ENCODE peak calls at places on chromosomes 12 and 14, in six cellular contexts. I is CD4-positive, CD25-positive, alpha-beta regulatory T cell; W is fibroblast of lung; J is CD8-positive, alpha-beta memory T cell; Y is A549; D is lung. S is an unnamed sample.

GRCh38 chr12:116136340-116136739 is 141.2 kb downstream of the MED13L start:
- DNase-seq in I (peak; percentile 88), W (peak; percentile 93), J (no peak), Y (no peak), D (no peak), S (no peak)

GRCh38 chr14:30177776-30178175 is 250.1 kb upstream of the PRKD1 start:
- DNase-seq in I (no peak), W (no peak), J (no peak), Y (no peak), D (no peak), S (no peak)

GRCh38 chr12:116673713-116674112 is 64.2 kb downstream of the SPRING1 start:
- DNase-seq in I (peak; percentile 8), W (no peak), J (no peak), Y (no peak), D (no peak), S (no peak)

GRCh38 chr14:63510538-63510937 is 32.6 kb downstream of the PPP2R5E start:
- DNase-seq in I (peak; percentile 74), W (peak; percentile 40), J (no peak), Y (no peak), D (no peak), S (no peak)

GRCh38 chr12:61891632-61892031 is 368.6 kb upstream of the USP15 start:
- DNase-seq in I (no peak), W (no peak), J (no peak), Y (no peak), D (no peak), S (no peak)

GRCh38 chr12:83802011-83802410 is 1110.6 kb downstream of the SLC6A15 start:
- DNase-seq in I (no peak), W (no peak), J (no peak), Y (no peak), D (no peak), S (no peak)

GRCh38 chr12:6280053-6280469 is 30.4 kb upstream of the PLEKHG6 start:
- DNase-seq in I (no peak), W (peak; percentile 93), J (no peak), Y (peak; percentile 86), D (peak; percentile 88), S (no peak)

GRCh38 chr12:6347367-6348338 is 5.8 kb upstream of the TNFRSF1A start:
- DNase-seq in I (peak; percentile 53), W (peak; percentile 71), J (no peak), Y (no peak), D (peak; percentile 35), S (no peak)

GRCh38 chr12:96398422-96399080 is 1.7 kb downstream of the CDK17 start:
- DNase-seq in I (peak; percentile 32), W (no peak), J (no peak), Y (no peak), D (no peak), S (no peak)

DNA sequence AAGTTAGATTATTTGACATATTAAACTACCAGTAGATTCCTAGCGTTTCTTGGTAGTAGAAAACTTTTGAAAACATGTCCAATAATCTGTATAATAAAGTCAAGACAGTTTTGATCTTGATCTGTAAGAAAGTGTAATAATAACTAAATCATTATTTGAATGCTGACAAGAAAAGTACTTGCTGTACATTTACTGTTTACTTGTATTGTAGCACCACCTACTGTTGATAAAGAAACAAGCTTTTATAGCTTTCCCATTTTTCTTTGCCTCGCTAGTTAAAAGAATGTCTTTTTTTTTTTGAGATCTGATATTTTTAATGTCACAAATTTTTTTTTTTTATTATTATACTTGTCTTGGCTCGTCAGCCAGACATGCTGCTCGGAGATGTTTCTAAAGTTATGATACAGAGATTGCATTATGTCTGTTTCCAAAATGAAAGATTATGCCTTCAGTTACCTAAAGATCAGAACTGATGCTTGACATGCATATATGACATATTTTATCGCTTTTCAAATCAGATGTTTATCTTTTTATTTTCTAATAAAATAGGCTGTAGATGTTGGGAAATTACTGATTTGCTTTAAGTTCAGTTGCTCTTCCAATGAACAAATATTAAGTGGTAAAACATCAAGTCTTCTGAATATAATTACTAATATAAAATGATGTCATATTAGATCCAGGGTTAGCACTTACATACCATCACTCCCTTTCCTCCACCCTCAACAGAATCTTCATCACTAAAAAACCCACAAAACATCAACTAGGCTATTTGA is 140.5 kb downstream of the AKAP6 start:
- DNase-seq in I (peak; percentile 31), W (peak; percentile 62), J (no peak), Y (peak; percentile 15), D (no peak), S (no peak)
- H3K27ac ChIP-seq in I (no peak overlapping the region), W (no peak overlapping the region), J (no peak overlapping the region), Y (peak overlapping the region; percentile 33), D (peak overlapping the region; percentile 7), S (no peak overlapping the region)

DNA sequence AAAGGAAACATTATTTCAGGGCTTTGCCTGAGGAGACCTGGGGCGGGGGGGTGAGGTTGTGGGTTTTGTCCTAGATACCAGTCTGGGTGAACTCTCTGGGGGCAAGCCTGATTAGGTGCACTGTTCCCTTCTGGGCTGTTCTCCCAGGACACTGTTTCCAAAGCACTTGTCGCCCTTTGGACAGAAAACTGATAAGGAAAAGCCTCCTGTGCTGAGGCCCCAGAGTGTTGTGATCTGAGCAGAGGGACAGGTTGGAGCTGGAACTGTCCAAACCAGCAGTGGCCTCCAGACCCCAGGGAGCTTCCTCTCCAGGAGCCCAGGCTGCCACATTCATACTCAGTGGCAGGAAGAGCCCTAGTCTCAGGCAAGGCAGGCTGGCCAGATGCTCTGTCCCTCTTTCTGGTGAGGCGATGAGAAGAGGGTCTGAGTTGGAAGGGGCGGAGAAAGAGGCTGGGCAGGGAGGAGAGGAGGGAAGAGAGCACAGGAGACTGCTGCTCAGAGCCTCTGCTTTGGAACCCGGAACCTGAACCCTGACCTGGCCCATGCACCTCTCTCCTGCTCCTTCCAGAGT is 1.9 kb downstream of the GALNT16 start:
- DNase-seq in I (no peak), W (no peak), J (no peak), Y (no peak), D (no peak), S (no peak)
- H3K27ac ChIP-seq in I (no peak overlapping the region), W (no peak overlapping the region), J (no peak overlapping the region), Y (no peak overlapping the region), D (peak overlapping the region; percentile 65), S (no peak overlapping the region)

GRCh38 chr12:10167588-10167987 is 4.3 kb downstream of the OLR1 start:
- DNase-seq in I (no peak), W (no peak), J (no peak), Y (no peak), D (no peak), S (no peak)

GRCh38 chr12:10165421-10165820 is 6.5 kb downstream of the OLR1 start:
- DNase-seq in I (no peak), W (peak; percentile 20), J (no peak), Y (no peak), D (no peak), S (no peak)

GRCh38 chr12:10171954-10172353 is at the start of gene OLR1:
- DNase-seq in I (no peak), W (peak; percentile 30), J (no peak), Y (no peak), D (no peak), S (no peak)

GRCh38 chr12:10170199-10170598 is 1.7 kb downstream of the OLR1 start:
- DNase-seq in I (no peak), W (no peak), J (no peak), Y (no peak), D (no peak), S (no peak)

DNA sequence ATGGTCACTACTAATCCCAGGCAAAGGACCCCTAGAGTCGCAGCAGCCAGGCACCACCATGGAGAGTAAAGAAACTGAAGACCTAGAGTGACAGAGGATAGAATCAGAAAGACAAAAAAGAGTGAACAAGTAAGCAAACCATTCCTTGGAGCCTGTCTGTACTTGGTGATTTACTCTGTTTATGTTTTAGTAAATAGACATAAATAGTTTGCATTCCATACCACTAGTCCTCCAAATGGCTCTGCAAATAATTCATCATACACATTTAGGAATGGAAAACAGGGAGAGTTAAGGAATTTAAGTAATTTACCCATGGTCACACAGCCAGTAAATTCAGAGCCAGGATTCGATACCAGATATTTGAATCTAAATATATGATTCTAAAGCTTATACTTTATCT is 2.8 kb downstream of the OLR1 start:
- DNase-seq in I (no peak), W (peak; percentile 34), J (no peak), Y (no peak), D (no peak), S (no peak)
- H3K27ac ChIP-seq in I (no peak overlapping the region), W (peak overlapping the region; percentile 17), J (no peak overlapping the region), Y (no peak overlapping the region), D (no peak overlapping the region), S (no peak overlapping the region)

GRCh38 chr12:91331371-91331770 is 148.8 kb upstream of the DCN start:
- DNase-seq in I (no peak), W (no peak), J (no peak), Y (no peak), D (no peak), S (peak; percentile 30)

GRCh38 chr12:91327136-91327535 is 144.5 kb upstream of the DCN start:
- DNase-seq in I (no peak), W (no peak), J (no peak), Y (no peak), D (no peak), S (no peak)

GRCh38 chr12:91332305-91332704 is 149.7 kb upstream of the DCN start:
- DNase-seq in I (no peak), W (no peak), J (no peak), Y (no peak), D (no peak), S (no peak)

GRCh38 chr12:91327889-91328288 is 145.3 kb upstream of the DCN start:
- DNase-seq in I (no peak), W (peak; percentile 47), J (no peak), Y (no peak), D (no peak), S (no peak)

GRCh38 chr12:91326043-91327027 is 143.7 kb upstream of the DCN start:
- DNase-seq in I (peak; percentile 51), W (peak; percentile 72), J (peak; percentile 3), Y (peak; percentile 24), D (peak; percentile 50), S (peak; percentile 34)
- H3K27ac ChIP-seq in I (no peak overlapping the region), W (peak overlapping the region; percentile 50), J (no peak overlapping the region), Y (no peak overlapping the region), D (no peak overlapping the region), S (no peak overlapping the region)